ENCODE peak calls at places on chromosomes 6 and 20, in six cellular contexts. B, X, S, J, U and C are unnamed samples.
A peak's percentile ranks its signal among the peaks of the same experiment; 100 is the strongest.

GRCh38 chr6:38146021-38146657 is 326.6 kb downstream of the ZFAND3 start:
- DNase-seq in B (no peak), X (no peak), S (no peak), J (no peak), U (no peak), C (no peak)

GRCh38 chr6:24126586-24127192 is 674 bp downstream of the NRSN1 start:
- DNase-seq in B (no peak), X (no peak), S (peak; percentile 53), J (peak; percentile 28), U (peak; percentile 56), C (peak; percentile 30)

GRCh38 chr20:41078329-41078728 is 49.7 kb downstream of the TOP1 start:
- DNase-seq in B (no peak), X (no peak), S (no peak), J (peak; percentile 80), U (peak; percentile 53), C (no peak)

GRCh38 chr6:157556671-157557430 is 175.9 kb downstream of the ZDHHC14 start:
- DNase-seq in B (no peak), X (no peak), S (no peak), J (no peak), U (peak; percentile 15), C (no peak)

GRCh38 chr20:60037120-60037499 is 78.9 kb downstream of the CDH26 start:
- DNase-seq in B (no peak), X (no peak), S (peak; percentile 22), J (peak; percentile 70), U (no peak), C (no peak)

GRCh38 chr20:64166712-64167615 is 2.7 kb downstream of the MYT1 start:
- DNase-seq in B (no peak), X (no peak), S (no peak), J (no peak), U (no peak), C (no peak)

GRCh38 chr6:79810153-79810806 is 137.1 kb downstream of the ELOVL4 start:
- DNase-seq in B (no peak), X (no peak), S (no peak), J (no peak), U (no peak), C (no peak)

GRCh38 chr20:57663681-57664451 is 43.6 kb upstream of the ZBP1 start:
- DNase-seq in B (peak; percentile 49), X (no peak), S (no peak), J (no peak), U (no peak), C (no peak)

GRCh38 chr6:3644613-3645012 is 106.9 kb downstream of the PXDC1 start:
- DNase-seq in B (no peak), X (no peak), S (no peak), J (no peak), U (no peak), C (no peak)

GRCh38 chr6:75381878-75382633 is 97.5 kb upstream of the TMEM30A start:
- DNase-seq in B (no peak), X (no peak), S (no peak), J (no peak), U (no peak), C (no peak)

GRCh38 chr20:44692932-44693476 is 22.2 kb upstream of the CCN5 start:
- DNase-seq in B (peak; percentile 90), X (no peak), S (peak; percentile 82), J (peak; percentile 100), U (no peak), C (no peak)

GRCh38 chr6:70270287-70271005 is 32.4 kb downstream of the COL9A1 start:
- DNase-seq in B (no peak), X (no peak), S (no peak), J (no peak), U (no peak), C (no peak)

GRCh38 chr6:195861-196360 is 96.4 kb upstream of the DUSP22 start:
- DNase-seq in B (no peak), X (no peak), S (no peak), J (no peak), U (peak; percentile 30), C (no peak)

GRCh38 chr6:25966707-25967106 is 4.1 kb downstream of the TRIM38 start:
- DNase-seq in B (no peak), X (no peak), S (no peak), J (no peak), U (no peak), C (no peak)

GRCh38 chr6:582370-582769 is 74.5 kb downstream of the HUS1B start:
- DNase-seq in B (no peak), X (no peak), S (no peak), J (peak; percentile 10), U (no peak), C (no peak)

GRCh38 chr20:1657556-1658334 is at the start of gene SIRPG:
- DNase-seq in B (no peak), X (no peak), S (no peak), J (no peak), U (peak; percentile 73), C (no peak)

GRCh38 chr20:53926428-53927028 is 143.9 kb downstream of the BCAS1 start:
- DNase-seq in B (no peak), X (no peak), S (peak; percentile 69), J (peak; percentile 100), U (peak; percentile 67), C (no peak)

GRCh38 chr6:16450821-16451220 is 212.4 kb downstream of the GMPR start:
- DNase-seq in B (no peak), X (no peak), S (peak; percentile 38), J (peak; percentile 87), U (no peak), C (no peak)

GRCh38 chr6:56637640-56638039 is 5.0 kb downstream of the DST start:
- DNase-seq in B (no peak), X (no peak), S (peak; percentile 11), J (peak; percentile 89), U (peak; percentile 12), C (no peak)